ENCODE peak calls at places on chromosomes 1 and 21, in nine cellular contexts. One of them, this sample, is unnamed.

GRCh38 chr1:86765073-86765472 is 60.7 kb downstream of the SH3GLB1 start:
- DNase-seq in activated CD8-positive, alpha-beta T cell treated with anti-CD3 and anti-CD28 coated beads for 36 hours: no peak
- DNase-seq in WTC11: no peak
- DNase-seq in RWPE1: no peak
- DNase-seq in tibial nerve: no peak
- DNase-seq in type B pancreatic cell: no peak
- DNase-seq in Calu3: no peak
- DNase-seq in kidney: no peak
- DNase-seq in pancreas: no peak
- DNase-seq in this sample: no peak

GRCh38 chr1:69847670-69848069 is 279.9 kb downstream of the LRRC7 start:
- DNase-seq in activated CD8-positive, alpha-beta T cell treated with anti-CD3 and anti-CD28 coated beads for 36 hours: no peak
- DNase-seq in WTC11: no peak
- DNase-seq in RWPE1: no peak
- DNase-seq in tibial nerve: no peak
- DNase-seq in type B pancreatic cell: no peak
- DNase-seq in Calu3: no peak
- DNase-seq in kidney: no peak
- DNase-seq in pancreas: no peak
- DNase-seq in this sample: no peak

GRCh38 chr1:244833734-244834595 is 1.5 kb upstream of the COX20 start:
- DNase-seq in activated CD8-positive, alpha-beta T cell treated with anti-CD3 and anti-CD28 coated beads for 36 hours: peak
- DNase-seq in WTC11: peak
- DNase-seq in RWPE1: peak
- DNase-seq in tibial nerve: no peak
- DNase-seq in type B pancreatic cell: no peak
- DNase-seq in Calu3: peak
- DNase-seq in kidney: peak
- DNase-seq in pancreas: peak
- DNase-seq in this sample: peak

GRCh38 chr1:150973826-150974579 is 632 bp downstream of the CERS2 start:
- DNase-seq in activated CD8-positive, alpha-beta T cell treated with anti-CD3 and anti-CD28 coated beads for 36 hours: peak
- DNase-seq in WTC11: peak
- DNase-seq in RWPE1: no peak
- DNase-seq in tibial nerve: no peak
- DNase-seq in type B pancreatic cell: no peak
- DNase-seq in Calu3: peak
- DNase-seq in kidney: peak
- DNase-seq in pancreas: peak
- DNase-seq in this sample: peak

GRCh38 chr1:163528710-163529348 is 207.1 kb downstream of the NUF2 start:
- DNase-seq in activated CD8-positive, alpha-beta T cell treated with anti-CD3 and anti-CD28 coated beads for 36 hours: peak
- DNase-seq in WTC11: no peak
- DNase-seq in RWPE1: no peak
- DNase-seq in tibial nerve: no peak
- DNase-seq in type B pancreatic cell: no peak
- DNase-seq in Calu3: peak
- DNase-seq in kidney: no peak
- DNase-seq in pancreas: no peak
- DNase-seq in this sample: peak

GRCh38 chr1:192907545-192908243 is 98.9 kb downstream of the RGS2 start:
- DNase-seq in activated CD8-positive, alpha-beta T cell treated with anti-CD3 and anti-CD28 coated beads for 36 hours: no peak
- DNase-seq in WTC11: no peak
- DNase-seq in RWPE1: peak
- DNase-seq in tibial nerve: no peak
- DNase-seq in type B pancreatic cell: no peak
- DNase-seq in Calu3: no peak
- DNase-seq in kidney: no peak
- DNase-seq in pancreas: no peak
- DNase-seq in this sample: no peak

GRCh38 chr1:200526709-200527612 is 93.6 kb downstream of the KIF14 start:
- DNase-seq in activated CD8-positive, alpha-beta T cell treated with anti-CD3 and anti-CD28 coated beads for 36 hours: no peak
- DNase-seq in WTC11: no peak
- DNase-seq in RWPE1: no peak
- DNase-seq in tibial nerve: no peak
- DNase-seq in type B pancreatic cell: no peak
- DNase-seq in Calu3: no peak
- DNase-seq in kidney: no peak
- DNase-seq in pancreas: no peak
- DNase-seq in this sample: peak

GRCh38 chr1:204294371-204294770 is 65.4 kb downstream of the PLEKHA6 start:
- DNase-seq in activated CD8-positive, alpha-beta T cell treated with anti-CD3 and anti-CD28 coated beads for 36 hours: no peak
- DNase-seq in WTC11: no peak
- DNase-seq in RWPE1: peak
- DNase-seq in tibial nerve: peak
- DNase-seq in type B pancreatic cell: no peak
- DNase-seq in Calu3: no peak
- DNase-seq in kidney: no peak
- DNase-seq in pancreas: no peak
- DNase-seq in this sample: no peak

GRCh38 chr1:167175901-167176300 is 44.8 kb upstream of the POU2F1 start:
- DNase-seq in activated CD8-positive, alpha-beta T cell treated with anti-CD3 and anti-CD28 coated beads for 36 hours: no peak
- DNase-seq in WTC11: no peak
- DNase-seq in RWPE1: no peak
- DNase-seq in tibial nerve: no peak
- DNase-seq in type B pancreatic cell: no peak
- DNase-seq in Calu3: no peak
- DNase-seq in kidney: no peak
- DNase-seq in pancreas: no peak
- DNase-seq in this sample: no peak

GRCh38 chr21:28798798-28799197 is 193.9 kb downstream of the LTN1 start:
- DNase-seq in activated CD8-positive, alpha-beta T cell treated with anti-CD3 and anti-CD28 coated beads for 36 hours: no peak
- DNase-seq in WTC11: no peak
- DNase-seq in RWPE1: no peak
- DNase-seq in tibial nerve: no peak
- DNase-seq in type B pancreatic cell: no peak
- DNase-seq in Calu3: no peak
- DNase-seq in kidney: no peak
- DNase-seq in pancreas: no peak
- DNase-seq in this sample: no peak

GRCh38 chr1:59678809-59679228 is 135.9 kb upstream of the HOOK1 start:
- DNase-seq in activated CD8-positive, alpha-beta T cell treated with anti-CD3 and anti-CD28 coated beads for 36 hours: no peak
- DNase-seq in WTC11: no peak
- DNase-seq in RWPE1: no peak
- DNase-seq in tibial nerve: no peak
- DNase-seq in type B pancreatic cell: no peak
- DNase-seq in Calu3: peak
- DNase-seq in kidney: no peak
- DNase-seq in pancreas: no peak
- DNase-seq in this sample: no peak

GRCh38 chr21:41458121-41458520 is 32.1 kb downstream of the MX1 start:
- DNase-seq in activated CD8-positive, alpha-beta T cell treated with anti-CD3 and anti-CD28 coated beads for 36 hours: no peak
- DNase-seq in WTC11: no peak
- DNase-seq in RWPE1: no peak
- DNase-seq in tibial nerve: no peak
- DNase-seq in type B pancreatic cell: no peak
- DNase-seq in Calu3: no peak
- DNase-seq in kidney: no peak
- DNase-seq in pancreas: no peak
- DNase-seq in this sample: no peak

GRCh38 chr1:21320410-21321107 is 30.3 kb upstream of the ECE1 start:
- DNase-seq in activated CD8-positive, alpha-beta T cell treated with anti-CD3 and anti-CD28 coated beads for 36 hours: no peak
- DNase-seq in WTC11: no peak
- DNase-seq in RWPE1: no peak
- DNase-seq in tibial nerve: no peak
- DNase-seq in type B pancreatic cell: no peak
- DNase-seq in Calu3: no peak
- DNase-seq in kidney: no peak
- DNase-seq in pancreas: no peak
- DNase-seq in this sample: no peak

GRCh38 chr1:4959216-4959615 is 304.8 kb downstream of the AJAP1 start:
- DNase-seq in activated CD8-positive, alpha-beta T cell treated with anti-CD3 and anti-CD28 coated beads for 36 hours: no peak
- DNase-seq in WTC11: no peak
- DNase-seq in RWPE1: no peak
- DNase-seq in tibial nerve: no peak
- DNase-seq in type B pancreatic cell: no peak
- DNase-seq in Calu3: no peak
- DNase-seq in kidney: no peak
- DNase-seq in pancreas: no peak
- DNase-seq in this sample: no peak

GRCh38 chr1:7606096-7606495 is 165.0 kb upstream of the VAMP3 start:
- DNase-seq in activated CD8-positive, alpha-beta T cell treated with anti-CD3 and anti-CD28 coated beads for 36 hours: no peak
- DNase-seq in WTC11: no peak
- DNase-seq in RWPE1: no peak
- DNase-seq in tibial nerve: no peak
- DNase-seq in type B pancreatic cell: no peak
- DNase-seq in Calu3: no peak
- DNase-seq in kidney: peak
- DNase-seq in pancreas: peak
- DNase-seq in this sample: no peak

GRCh38 chr1:27447883-27448282 is 42.1 kb downstream of the WASF2 start:
- DNase-seq in activated CD8-positive, alpha-beta T cell treated with anti-CD3 and anti-CD28 coated beads for 36 hours: no peak
- DNase-seq in WTC11: no peak
- DNase-seq in RWPE1: no peak
- DNase-seq in tibial nerve: no peak
- DNase-seq in type B pancreatic cell: no peak
- DNase-seq in Calu3: no peak
- DNase-seq in kidney: no peak
- DNase-seq in pancreas: no peak
- DNase-seq in this sample: no peak

GRCh38 chr1:66119148-66119547 is 326.5 kb downstream of the PDE4B start:
- DNase-seq in activated CD8-positive, alpha-beta T cell treated with anti-CD3 and anti-CD28 coated beads for 36 hours: no peak
- DNase-seq in WTC11: no peak
- DNase-seq in RWPE1: no peak
- DNase-seq in tibial nerve: no peak
- DNase-seq in type B pancreatic cell: no peak
- DNase-seq in Calu3: no peak
- DNase-seq in kidney: no peak
- DNase-seq in pancreas: no peak
- DNase-seq in this sample: no peak
- TF ChIP-seq CTCF in activated CD8-positive, alpha-beta T cell treated with anti-CD3 and anti-CD28 coated beads for 36 hours: no peak
- TF ChIP-seq CTCF in WTC11: no peak
- TF ChIP-seq CTCF in RWPE1: no peak
- TF ChIP-seq CTCF in tibial nerve: no peak
- TF ChIP-seq CTCF in type B pancreatic cell: no peak
- TF ChIP-seq CTCF in Calu3: no peak
- TF ChIP-seq CTCF in kidney: no peak
- TF ChIP-seq CTCF in pancreas: no peak
- TF ChIP-seq CTCF in this sample: no peak

GRCh38 chr21:44875341-44875740 is 1.9 kb upstream of the PTTG1IP start:
- DNase-seq in activated CD8-positive, alpha-beta T cell treated with anti-CD3 and anti-CD28 coated beads for 36 hours: no peak
- DNase-seq in WTC11: no peak
- DNase-seq in RWPE1: no peak
- DNase-seq in tibial nerve: no peak
- DNase-seq in type B pancreatic cell: no peak
- DNase-seq in Calu3: no peak
- DNase-seq in kidney: no peak
- DNase-seq in pancreas: no peak
- DNase-seq in this sample: no peak
- TF ChIP-seq CTCF in activated CD8-positive, alpha-beta T cell treated with anti-CD3 and anti-CD28 coated beads for 36 hours: no peak
- TF ChIP-seq CTCF in WTC11: no peak
- TF ChIP-seq CTCF in RWPE1: peak
- TF ChIP-seq CTCF in tibial nerve: no peak
- TF ChIP-seq CTCF in type B pancreatic cell: no peak
- TF ChIP-seq CTCF in Calu3: no peak
- TF ChIP-seq CTCF in kidney: peak
- TF ChIP-seq CTCF in pancreas: no peak
- TF ChIP-seq CTCF in this sample: peak

GRCh38 chr1:113074237-113074636 is 1.2 kb downstream of the LRIG2 start:
- DNase-seq in activated CD8-positive, alpha-beta T cell treated with anti-CD3 and anti-CD28 coated beads for 36 hours: no peak
- DNase-seq in WTC11: no peak
- DNase-seq in RWPE1: no peak
- DNase-seq in tibial nerve: no peak
- DNase-seq in type B pancreatic cell: no peak
- DNase-seq in Calu3: no peak
- DNase-seq in kidney: no peak
- DNase-seq in pancreas: no peak
- DNase-seq in this sample: peak

GRCh38 chr1:113072757-113073456 is at the start of gene LRIG2:
- DNase-seq in activated CD8-positive, alpha-beta T cell treated with anti-CD3 and anti-CD28 coated beads for 36 hours: peak
- DNase-seq in WTC11: peak
- DNase-seq in RWPE1: peak
- DNase-seq in tibial nerve: peak
- DNase-seq in type B pancreatic cell: peak
- DNase-seq in Calu3: peak
- DNase-seq in kidney: peak
- DNase-seq in pancreas: peak
- DNase-seq in this sample: peak

GRCh38 chr1:113072141-113072756 is 749 bp upstream of the LRIG2 start:
- DNase-seq in activated CD8-positive, alpha-beta T cell treated with anti-CD3 and anti-CD28 coated beads for 36 hours: no peak
- DNase-seq in WTC11: no peak
- DNase-seq in RWPE1: no peak
- DNase-seq in tibial nerve: no peak
- DNase-seq in type B pancreatic cell: no peak
- DNase-seq in Calu3: no peak
- DNase-seq in kidney: no peak
- DNase-seq in pancreas: no peak
- DNase-seq in this sample: no peak

GRCh38 chr1:113073457-113073950 is 506 bp downstream of the LRIG2 start:
- DNase-seq in activated CD8-positive, alpha-beta T cell treated with anti-CD3 and anti-CD28 coated beads for 36 hours: no peak
- DNase-seq in WTC11: peak
- DNase-seq in RWPE1: peak
- DNase-seq in tibial nerve: peak
- DNase-seq in type B pancreatic cell: no peak
- DNase-seq in Calu3: peak
- DNase-seq in kidney: no peak
- DNase-seq in pancreas: no peak
- DNase-seq in this sample: no peak
- TF ChIP-seq CTCF in activated CD8-positive, alpha-beta T cell treated with anti-CD3 and anti-CD28 coated beads for 36 hours: no peak
- TF ChIP-seq CTCF in WTC11: no peak
- TF ChIP-seq CTCF in RWPE1: no peak
- TF ChIP-seq CTCF in tibial nerve: no peak
- TF ChIP-seq CTCF in type B pancreatic cell: no peak
- TF ChIP-seq CTCF in Calu3: no peak
- TF ChIP-seq CTCF in kidney: peak
- TF ChIP-seq CTCF in pancreas: no peak
- TF ChIP-seq CTCF in this sample: peak

GRCh38 chr1:24929091-24929875 is 793 bp downstream of the RUNX3 start:
- DNase-seq in activated CD8-positive, alpha-beta T cell treated with anti-CD3 and anti-CD28 coated beads for 36 hours: peak
- DNase-seq in WTC11: peak
- DNase-seq in RWPE1: no peak
- DNase-seq in tibial nerve: no peak
- DNase-seq in type B pancreatic cell: no peak
- DNase-seq in Calu3: no peak
- DNase-seq in kidney: no peak
- DNase-seq in pancreas: no peak
- DNase-seq in this sample: no peak

GRCh38 chr1:24928631-24929090 is 1.4 kb downstream of the RUNX3 start:
- DNase-seq in activated CD8-positive, alpha-beta T cell treated with anti-CD3 and anti-CD28 coated beads for 36 hours: peak
- DNase-seq in WTC11: no peak
- DNase-seq in RWPE1: no peak
- DNase-seq in tibial nerve: no peak
- DNase-seq in type B pancreatic cell: no peak
- DNase-seq in Calu3: no peak
- DNase-seq in kidney: no peak
- DNase-seq in pancreas: no peak
- DNase-seq in this sample: no peak

GRCh38 chr1:24931481-24932221 is 1.6 kb upstream of the RUNX3 start:
- DNase-seq in activated CD8-positive, alpha-beta T cell treated with anti-CD3 and anti-CD28 coated beads for 36 hours: no peak
- DNase-seq in WTC11: no peak
- DNase-seq in RWPE1: no peak
- DNase-seq in tibial nerve: no peak
- DNase-seq in type B pancreatic cell: no peak
- DNase-seq in Calu3: no peak
- DNase-seq in kidney: no peak
- DNase-seq in pancreas: no peak
- DNase-seq in this sample: no peak

GRCh38 chr1:24930703-24931480 is 816 bp upstream of the RUNX3 start:
- DNase-seq in activated CD8-positive, alpha-beta T cell treated with anti-CD3 and anti-CD28 coated beads for 36 hours: peak
- DNase-seq in WTC11: no peak
- DNase-seq in RWPE1: no peak
- DNase-seq in tibial nerve: no peak
- DNase-seq in type B pancreatic cell: no peak
- DNase-seq in Calu3: no peak
- DNase-seq in kidney: no peak
- DNase-seq in pancreas: no peak
- DNase-seq in this sample: no peak

GRCh38 chr1:24929876-24930702 is at the start of gene RUNX3:
- DNase-seq in activated CD8-positive, alpha-beta T cell treated with anti-CD3 and anti-CD28 coated beads for 36 hours: peak
- DNase-seq in WTC11: peak
- DNase-seq in RWPE1: no peak
- DNase-seq in tibial nerve: no peak
- DNase-seq in type B pancreatic cell: no peak
- DNase-seq in Calu3: peak
- DNase-seq in kidney: peak
- DNase-seq in pancreas: peak
- DNase-seq in this sample: peak
- TF ChIP-seq CTCF in activated CD8-positive, alpha-beta T cell treated with anti-CD3 and anti-CD28 coated beads for 36 hours: no peak
- TF ChIP-seq CTCF in WTC11: no peak
- TF ChIP-seq CTCF in RWPE1: no peak
- TF ChIP-seq CTCF in tibial nerve: no peak
- TF ChIP-seq CTCF in type B pancreatic cell: no peak
- TF ChIP-seq CTCF in Calu3: no peak
- TF ChIP-seq CTCF in kidney: no peak
- TF ChIP-seq CTCF in pancreas: no peak
- TF ChIP-seq CTCF in this sample: peak

This sample was measured in GM10248.